ENCODE peak calls at places on chromosomes 5 and 9, in nine cellular contexts. H is left cardiac atrium; Q is NCI-H510A treated with DMSO at 0.1 percent for 48 hours; Y is activated T-cell treated with anti-CD3 and anti-CD28 coated beads for 4 hours; O is PC-3; K is lower leg skin; I is activated naive CD8-positive, alpha-beta T cell treated with anti-CD3 and anti-CD28 coated beads, Interleukin-2, amount 50 U/mL, for 24 hours; F is GM12865; A is mesothelial cell of epicardium. M is an unnamed sample.

GRCh38 chr9:8188720-8189407 is 389.3 kb upstream of the DMAC1 start:
- DNase-seq in H (no peak), Q (no peak), Y (no peak), O (no peak), K (no peak), I (peak), F (no peak), A (no peak), M (no peak)

GRCh38 chr9:132755096-132755495 is 84.8 kb downstream of the GTF3C4 start:
- DNase-seq in H (no peak), Q (no peak), Y (no peak), O (no peak), K (peak), I (no peak), F (no peak), A (no peak), M (no peak)

GRCh38 chr5:60149081-60149480 is 255.6 kb upstream of the PDE4D start:
- DNase-seq in H (no peak), Q (no peak), Y (no peak), O (no peak), K (no peak), I (no peak), F (no peak), A (no peak), M (no peak)

GRCh38 chr9:135797507-135798302 is 95.7 kb downstream of the KCNT1 start:
- DNase-seq in H (peak), Q (peak), Y (no peak), O (peak), K (no peak), I (peak), F (peak), A (no peak), M (peak)

GRCh38 chr9:126720661-126721530 is 83.9 kb upstream of the ZBTB43 start:
- DNase-seq in H (no peak), Q (no peak), Y (no peak), O (no peak), K (peak), I (no peak), F (no peak), A (no peak), M (no peak)

GRCh38 chr9:129405089-129405830 is 215.6 kb downstream of the C9orf50 start:
- DNase-seq in H (peak), Q (no peak), Y (no peak), O (no peak), K (no peak), I (no peak), F (no peak), A (no peak), M (no peak)

GRCh38 chr5:181243020-181243520 is 636 bp downstream of the RACK1 start:
- DNase-seq in H (no peak), Q (no peak), Y (no peak), O (no peak), K (no peak), I (no peak), F (no peak), A (peak), M (no peak)

GRCh38 chr5:10789021-10789420 is 28.0 kb upstream of the DAP start:
- DNase-seq in H (peak), Q (no peak), Y (no peak), O (peak), K (no peak), I (no peak), F (no peak), A (no peak), M (no peak)

GRCh38 chr5:139726248-139726647 is 69.4 kb upstream of the PSD2 start:
- DNase-seq in H (no peak), Q (no peak), Y (no peak), O (no peak), K (no peak), I (no peak), F (no peak), A (no peak), M (no peak)

GRCh38 chr5:124735169-124735858 is 11.1 kb downstream of the ZNF608 start:
- DNase-seq in H (no peak), Q (peak), Y (no peak), O (no peak), K (no peak), I (no peak), F (no peak), A (no peak), M (no peak)

GRCh38 chr5:151633892-151634291 is 42.8 kb upstream of the FAT2 start:
- DNase-seq in H (no peak), Q (no peak), Y (no peak), O (no peak), K (peak), I (no peak), F (no peak), A (no peak), M (no peak)

GRCh38 chr5:139705191-139705590 is 57.0 kb downstream of the CXXC5 start:
- DNase-seq in H (no peak), Q (no peak), Y (no peak), O (no peak), K (no peak), I (no peak), F (no peak), A (no peak), M (no peak)

GRCh38 chr5:132243366-132243977 is 14.0 kb upstream of the PDLIM4 start:
- DNase-seq in H (no peak), Q (no peak), Y (no peak), O (no peak), K (peak), I (no peak), F (no peak), A (no peak), M (peak)

GRCh38 chr5:113489299-113489698 is 1.0 kb upstream of the MCC start:
- DNase-seq in H (peak), Q (no peak), Y (no peak), O (peak), K (no peak), I (peak), F (peak), A (no peak), M (peak)

GRCh38 chr5:159448-160172 is 31.7 kb upstream of the LRRC14B start:
- DNase-seq in H (peak), Q (no peak), Y (no peak), O (peak), K (peak), I (no peak), F (no peak), A (no peak), M (no peak)

GRCh38 chr9:77177894-77178794 is 810 bp downstream of the VPS13A start:
- DNase-seq in H (peak), Q (peak), Y (peak), O (peak), K (peak), I (peak), F (peak), A (peak), M (peak)

GRCh38 chr5:34957857-34958690 is 28.7 kb downstream of the DNAJC21 start:
- DNase-seq in H (no peak), Q (peak), Y (no peak), O (peak), K (no peak), I (no peak), F (peak), A (no peak), M (no peak)

GRCh38 chr9:4207881-4208615 is 91.8 kb downstream of the GLIS3 start:
- DNase-seq in H (no peak), Q (no peak), Y (no peak), O (no peak), K (no peak), I (no peak), F (peak), A (no peak), M (no peak)

GRCh38 chr5:172102913-172103629 is 85.0 kb downstream of the STK10 start:
- DNase-seq in H (peak), Q (no peak), Y (no peak), O (peak), K (no peak), I (peak), F (no peak), A (no peak), M (no peak)

GRCh38 chr5:10372726-10373709 is 19.5 kb downstream of the MARCHF6 start:
- DNase-seq in H (no peak), Q (no peak), Y (no peak), O (no peak), K (no peak), I (no peak), F (no peak), A (no peak), M (no peak)

GRCh38 chr9:129823163-129823933 is 588 bp downstream of the TOR1A start:
- DNase-seq in H (no peak), Q (no peak), Y (no peak), O (peak), K (no peak), I (peak), F (peak), A (no peak), M (peak)

GRCh38 chr5:168165221-168165965 is 126.1 kb upstream of the WWC1 start:
- DNase-seq in H (no peak), Q (no peak), Y (no peak), O (no peak), K (no peak), I (no peak), F (no peak), A (no peak), M (no peak)

GRCh38 chr9:133377721-133378216 is 1.6 kb downstream of the STKLD1 start:
- DNase-seq in H (no peak), Q (peak), Y (no peak), O (peak), K (no peak), I (no peak), F (no peak), A (no peak), M (no peak)

M was measured in upper lobe of left lung.